ENCODE peak calls at places on chromosomes 1 and 21, in five cellular contexts. I is adrenal gland, S is fibroblast of the aortic adventitia, B is DND-41, T is AG10803. J is an unnamed sample.

GRCh38 chr1:76864383-76864782 is 2.9 kb upstream of the ST6GALNAC5 start:
- DNase-seq in I (no peak), S (no peak), B (no peak), T (peak), J (no peak)

GRCh38 chr21:29433366-29434059 is 134.8 kb downstream of the BACH1 start:
- DNase-seq in I (no peak), S (peak), B (no peak), T (peak), J (no peak)

GRCh38 chr1:1832151-1832550 is 53.9 kb upstream of the NADK start:
- DNase-seq in I (no peak), S (no peak), B (no peak), T (no peak), J (no peak)

GRCh38 chr1:200483491-200484143 is 73.8 kb upstream of the ZNF281 start:
- DNase-seq in I (peak), S (peak), B (no peak), T (peak), J (peak)

GRCh38 chr1:185720633-185721272 is 13.4 kb upstream of the HMCN1 start:
- DNase-seq in I (no peak), S (peak), B (no peak), T (peak), J (peak)

GRCh38 chr1:225998560-225999226 is 450 bp downstream of the SDE2 start:
- DNase-seq in I (peak), S (peak), B (no peak), T (peak), J (peak)

GRCh38 chr1:20480261-20481157 is 5.5 kb downstream of the CAMK2N1 start:
- DNase-seq in I (no peak), S (no peak), B (no peak), T (no peak), J (no peak)

GRCh38 chr1:167052389-167052788 is 37.8 kb downstream of the GPA33 start:
- DNase-seq in I (no peak), S (no peak), B (no peak), T (no peak), J (no peak)

GRCh38 chr1:221439008-221439733 is 302.7 kb downstream of the DUSP10 start:
- DNase-seq in I (no peak), S (peak), B (no peak), T (peak), J (peak)

GRCh38 chr21:26124421-26124833 is 46.1 kb downstream of the APP start:
- DNase-seq in I (no peak), S (peak), B (no peak), T (peak), J (no peak)

GRCh38 chr21:21631961-21632360 is 633.8 kb downstream of the NCAM2 start:
- DNase-seq in I (peak), S (peak), B (no peak), T (peak), J (no peak)

GRCh38 chr1:69913967-69914366 is 291.4 kb downstream of the LRRC40 start:
- DNase-seq in I (no peak), S (peak), B (no peak), T (peak), J (no peak)

GRCh38 chr1:8794605-8795004 is 22.8 kb downstream of the RERE start:
- DNase-seq in I (no peak), S (no peak), B (no peak), T (no peak), J (peak)

GRCh38 chr1:200708769-200709168 is 29.9 kb upstream of the CAMSAP2 start:
- DNase-seq in I (peak), S (no peak), B (no peak), T (no peak), J (no peak)

GRCh38 chr1:51948491-51948915 is 42.0 kb downstream of the RAB3B start:
- DNase-seq in I (no peak), S (no peak), B (no peak), T (no peak), J (no peak)

GRCh38 chr1:243234978-243235657 is 20.0 kb downstream of the CEP170 start:
- DNase-seq in I (no peak), S (peak), B (no peak), T (peak), J (no peak)

GRCh38 chr21:44463716-44464115 is 8.4 kb downstream of the LRRC3 start:
- DNase-seq in I (no peak), S (no peak), B (no peak), T (no peak), J (no peak)

GRCh38 chr1:2452583-2453315 is 23.3 kb upstream of the PLCH2 start:
- DNase-seq in I (no peak), S (no peak), B (no peak), T (no peak), J (no peak)

GRCh38 chr1:108962681-108963051 is 618 bp downstream of the CLCC1 start:
- DNase-seq in I (peak), S (no peak), B (no peak), T (no peak), J (peak)

GRCh38 chr1:19084206-19084738 is 125.8 kb downstream of the UBR4 start:
- DNase-seq in I (no peak), S (no peak), B (no peak), T (no peak), J (no peak)

GRCh38 chr1:89698020-89698560 is 65.2 kb downstream of the LRRC8C start:
- DNase-seq in I (no peak), S (peak), B (no peak), T (no peak), J (no peak)

GRCh38 chr1:224014328-224014649 is 99.6 kb upstream of the FBXO28 start:
- DNase-seq in I (no peak), S (peak), B (no peak), T (peak), J (no peak)

GRCh38 chr21:15433091-15433490 is 296.7 kb upstream of the USP25 start:
- DNase-seq in I (no peak), S (no peak), B (no peak), T (no peak), J (no peak)

GRCh38 chr1:7454895-7455784 is 316.0 kb upstream of the VAMP3 start:
- DNase-seq in I (no peak), S (peak), B (no peak), T (peak), J (no peak)

GRCh38 chr1:41586230-41586629 is 101.7 kb upstream of the EDN2 start:
- DNase-seq in I (no peak), S (no peak), B (no peak), T (no peak), J (no peak)

GRCh38 chr1:36512842-36513241 is 30.1 kb upstream of the CSF3R start:
- DNase-seq in I (no peak), S (no peak), B (no peak), T (no peak), J (no peak)

DNA sequence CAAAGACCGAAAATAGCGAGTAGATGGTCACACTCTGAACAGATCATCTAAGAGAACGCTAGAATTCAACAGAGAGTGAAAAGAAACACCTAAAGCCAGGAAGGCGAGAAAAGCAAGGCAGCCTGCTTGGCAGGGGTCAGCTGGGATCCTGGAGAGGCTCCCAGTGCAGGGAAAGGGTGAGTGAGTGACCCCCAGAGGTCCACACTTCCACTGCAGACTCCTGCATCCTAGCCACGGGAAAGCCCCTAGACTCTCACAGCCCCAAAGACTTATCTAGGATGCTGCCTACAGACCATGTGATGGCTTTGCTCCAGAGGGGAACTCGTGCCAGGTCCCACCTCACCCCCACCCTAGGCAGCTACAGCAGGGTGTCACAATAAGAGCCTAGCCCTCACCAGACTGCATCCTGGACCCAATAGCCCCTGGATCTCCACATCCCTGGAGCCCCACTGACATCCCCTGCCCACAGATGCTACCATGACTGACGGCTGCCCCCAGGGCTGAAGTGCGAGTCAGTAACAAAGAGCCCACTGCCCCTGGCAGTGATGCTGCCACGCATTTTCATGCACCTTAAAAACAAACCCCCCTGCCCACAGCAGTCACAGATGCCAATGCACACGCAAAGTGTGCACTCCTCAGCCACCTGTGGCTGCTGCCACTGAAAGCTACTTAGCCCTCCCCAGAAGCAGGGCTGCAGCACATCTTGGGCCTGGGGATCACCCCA is 62.2 kb downstream of the PSMG1 start:
- DNase-seq in I (no peak), S (no peak), B (peak), T (no peak), J (no peak)
- TF ChIP-seq CTCF in I (no peak), S (no peak), B (no peak), T (no peak), J (no peak)

GRCh38 chr1:24412408-24412807 is 1.2 kb downstream of the STPG1 start:
- DNase-seq in I (no peak), S (no peak), B (no peak), T (no peak), J (no peak)
- H3K4me3 ChIP-seq in I (no peak), S (no peak), B (no peak), T (no peak), J (no peak)

GRCh38 chr1:28983509-28984310 is 69.3 kb downstream of the EPB41 start:
- DNase-seq in I (peak), S (no peak), B (no peak), T (no peak), J (peak)
- TF ChIP-seq CTCF in I (no peak), S (no peak), B (no peak), T (no peak), J (no peak)

GRCh38 chr1:40060351-40060750 is 19.8 kb downstream of the CAP1 start:
- DNase-seq in I (no peak), S (no peak), B (no peak), T (no peak), J (no peak)
- H3K4me3 ChIP-seq in I (no peak), S (no peak), B (no peak), T (no peak), J (no peak)

DNA sequence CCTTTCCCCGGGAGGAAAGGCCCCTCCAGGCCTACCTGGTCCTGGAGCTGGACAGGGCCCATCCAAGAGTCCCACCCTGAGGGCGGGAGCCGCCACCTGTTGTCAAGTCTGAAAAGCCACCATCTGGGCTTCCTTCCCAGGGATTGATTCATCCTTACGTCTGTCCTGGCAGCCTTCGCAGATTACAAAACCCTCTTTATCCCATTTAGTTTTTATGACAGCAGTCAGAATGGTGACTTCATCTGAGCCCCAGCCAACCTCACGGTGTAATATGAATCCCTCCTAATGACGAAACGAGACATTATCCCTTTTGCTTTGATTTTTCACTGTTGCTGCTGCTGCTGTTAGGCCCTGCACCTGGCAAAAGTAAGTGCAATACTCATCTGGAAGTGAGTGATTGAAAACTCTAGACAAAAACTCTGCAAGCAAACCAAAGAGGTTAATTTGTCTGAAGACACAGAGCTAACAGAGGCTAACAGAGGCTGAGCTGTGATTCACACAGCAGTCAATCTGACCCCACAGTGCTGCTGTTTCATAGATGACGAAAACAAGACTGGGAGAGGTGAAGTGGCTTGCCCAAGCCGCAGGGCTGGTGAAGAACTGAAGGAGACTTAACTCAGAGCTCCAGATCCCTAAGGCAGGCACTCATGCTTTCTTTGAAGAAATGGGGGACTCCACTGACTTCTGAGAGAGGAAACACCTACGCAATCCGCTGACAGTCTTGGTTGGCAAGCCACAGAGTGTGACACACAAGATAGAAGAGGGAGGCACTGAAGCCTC is 30.0 kb upstream of the S100A7 start:
- DNase-seq in I (peak), S (peak), B (no peak), T (peak), J (peak)
- TF ChIP-seq CTCF in I (no peak), S (no peak), B (no peak), T (peak), J (no peak)